ENCODE peak calls at places on chromosomes 6 and 20, in six cellular contexts. W, S, C, Q, L and U are unnamed samples.

GRCh38 chr20:17615645-17616479 is 46.0 kb downstream of the DSTN start:
- DNase-seq in W (no peak), S (no peak), C (no peak), Q (no peak), L (no peak), U (peak)

GRCh38 chr6:170423814-170424633 is 117.5 kb downstream of the FAM120B start:
- DNase-seq in W (no peak), S (no peak), C (no peak), Q (no peak), L (no peak), U (no peak)

GRCh38 chr6:166707045-166707444 is 80.0 kb upstream of the RPS6KA2 start:
- DNase-seq in W (no peak), S (peak), C (peak), Q (peak), L (peak), U (no peak)

GRCh38 chr6:53159558-53159957 is 10.9 kb upstream of the GCM1 start:
- DNase-seq in W (no peak), S (no peak), C (no peak), Q (peak), L (no peak), U (no peak)

GRCh38 chr6:132286298-132287019 is 114.8 kb downstream of the MOXD1 start:
- DNase-seq in W (no peak), S (no peak), C (no peak), Q (no peak), L (no peak), U (no peak)

GRCh38 chr20:57693002-57693582 is 16.7 kb downstream of the PMEPA1 start:
- DNase-seq in W (no peak), S (no peak), C (no peak), Q (no peak), L (no peak), U (no peak)

GRCh38 chr6:138107078-138107751 is at the start of gene PERP:
- DNase-seq in W (peak), S (peak), C (peak), Q (peak), L (peak), U (peak)

GRCh38 chr20:60148885-60149284 is 190.7 kb downstream of the CDH26 start:
- DNase-seq in W (no peak), S (no peak), C (no peak), Q (no peak), L (no peak), U (no peak)

GRCh38 chr6:140360651-140361050 is 986.2 kb upstream of the CITED2 start:
- DNase-seq in W (no peak), S (no peak), C (no peak), Q (no peak), L (no peak), U (no peak)

GRCh38 chr6:72522735-72523141 is 99.1 kb upstream of the KCNQ5 start:
- DNase-seq in W (no peak), S (no peak), C (peak), Q (no peak), L (peak), U (peak)

GRCh38 chr6:3984494-3984893 is 94.4 kb downstream of the FAM217A start:
- DNase-seq in W (no peak), S (no peak), C (no peak), Q (no peak), L (no peak), U (no peak)

GRCh38 chr6:12279322-12280098 is 10.7 kb upstream of the EDN1 start:
- DNase-seq in W (no peak), S (no peak), C (no peak), Q (no peak), L (no peak), U (no peak)

GRCh38 chr6:97401533-97401932 is 118.5 kb upstream of the MMS22L start:
- DNase-seq in W (no peak), S (peak), C (peak), Q (peak), L (no peak), U (no peak)

GRCh38 chr6:106300944-106301343 is 24.6 kb downstream of the ATG5 start:
- DNase-seq in W (no peak), S (no peak), C (peak), Q (peak), L (no peak), U (no peak)

GRCh38 chr20:46230811-46231282 is 77.5 kb downstream of the CDH22 start:
- DNase-seq in W (no peak), S (peak), C (peak), Q (peak), L (peak), U (no peak)

GRCh38 chr6:115830895-115831294 is 229.8 kb downstream of the FRK start:
- DNase-seq in W (no peak), S (peak), C (peak), Q (no peak), L (no peak), U (no peak)

GRCh38 chr6:137705166-137706064 is 161.6 kb upstream of the TNFAIP3 start:
- DNase-seq in W (peak), S (peak), C (peak), Q (peak), L (peak), U (peak)

GRCh38 chr20:4776079-4776630 is 54.4 kb downstream of the PRND start:
- DNase-seq in W (no peak), S (no peak), C (no peak), Q (no peak), L (no peak), U (no peak)

GRCh38 chr6:97774973-97775372 is 492.0 kb upstream of the MMS22L start:
- DNase-seq in W (no peak), S (no peak), C (no peak), Q (no peak), L (no peak), U (no peak)

GRCh38 chr6:138430361-138431145 is 26.5 kb downstream of the HEBP2 start:
- DNase-seq in W (no peak), S (no peak), C (no peak), Q (no peak), L (no peak), U (no peak)

GRCh38 chr20:42857446-42857845 is 332.3 kb downstream of the PTPRT start:
- DNase-seq in W (no peak), S (no peak), C (no peak), Q (no peak), L (no peak), U (no peak)

GRCh38 chr6:11791354-11792107 is 12.9 kb upstream of the ADTRP start:
- DNase-seq in W (no peak), S (no peak), C (no peak), Q (no peak), L (peak), U (no peak)

GRCh38 chr6:160202411-160202810 is 56.2 kb downstream of the SLC22A2 start:
- DNase-seq in W (no peak), S (no peak), C (no peak), Q (no peak), L (no peak), U (no peak)

GRCh38 chr6:28269492-28269891 is 2.5 kb downstream of the ZSCAN26 start:
- DNase-seq in W (no peak), S (peak), C (peak), Q (peak), L (no peak), U (no peak)

GRCh38 chr20:45229264-45230056 is 8.3 kb downstream of the SEMG2 start:
- DNase-seq in W (no peak), S (no peak), C (no peak), Q (peak), L (no peak), U (peak)

GRCh38 chr6:52640170-52640569 is 30.7 kb upstream of the TMEM14A start:
- DNase-seq in W (no peak), S (peak), C (no peak), Q (peak), L (no peak), U (no peak)

GRCh38 chr20:667351-668034 is 8.1 kb downstream of the SCRT2 start:
- DNase-seq in W (peak), S (peak), C (peak), Q (peak), L (peak), U (peak)

GRCh38 chr6:170028629-170029345 is 262.1 kb downstream of the DLL1 start:
- DNase-seq in W (no peak), S (no peak), C (no peak), Q (no peak), L (no peak), U (no peak)

GRCh38 chr6:36642913-36643817 is 35.3 kb upstream of the CDKN1A start:
- DNase-seq in W (no peak), S (peak), C (peak), Q (peak), L (no peak), U (no peak)

GRCh38 chr6:53825514-53826321 is 30.9 kb downstream of the LRRC1 start:
- DNase-seq in W (no peak), S (no peak), C (no peak), Q (no peak), L (no peak), U (no peak)

GRCh38 chr6:149045404-149045803 is 272.1 kb upstream of the TAB2 start:
- DNase-seq in W (no peak), S (no peak), C (no peak), Q (no peak), L (no peak), U (peak)

GRCh38 chr6:11876934-11877433 is 98.4 kb upstream of the ADTRP start:
- DNase-seq in W (no peak), S (no peak), C (no peak), Q (no peak), L (no peak), U (no peak)

GRCh38 chr20:16821211-16822089 is 73.3 kb downstream of the OTOR start:
- DNase-seq in W (no peak), S (peak), C (peak), Q (peak), L (peak), U (no peak)

GRCh38 chr6:130503146-130503545 is 137.3 kb downstream of the TMEM200A start:
- DNase-seq in W (no peak), S (peak), C (peak), Q (peak), L (no peak), U (no peak)

GRCh38 chr6:121395736-121396135 is 39.7 kb upstream of the GJA1 start:
- DNase-seq in W (no peak), S (no peak), C (no peak), Q (no peak), L (no peak), U (no peak)

GRCh38 chr6:35470663-35471120 is 2.5 kb downstream of the RPL10A start:
- DNase-seq in W (no peak), S (no peak), C (no peak), Q (no peak), L (no peak), U (no peak)